ENCODE peak calls at places on chromosomes 7 and 10, in six cellular contexts. One of them, this sample, is unnamed.

GRCh38 chr7:26664735-26665420 is 199.5 kb downstream of the SKAP2 start:
- DNase-seq in AG08396: no peak
- DNase-seq in cardiac fibroblast: peak; percentile 17
- DNase-seq in uterus: peak; percentile 20
- DNase-seq in PC-9: peak; percentile 96
- DNase-seq in hippocampal formation: no peak
- DNase-seq in this sample: peak; percentile 75

GRCh38 chr7:101913247-101913721 is 95.9 kb downstream of the CUX1 start:
- DNase-seq in AG08396: no peak
- DNase-seq in PC-9: no peak
- DNase-seq in hippocampal formation: no peak
- DNase-seq in cardiac fibroblast: no peak
- DNase-seq in uterus: peak; percentile 57
- DNase-seq in this sample: no peak

GRCh38 chr7:13560441-13560840 is 429.0 kb downstream of the ETV1 start:
- DNase-seq in PC-9: no peak
- DNase-seq in AG08396: no peak
- DNase-seq in uterus: no peak
- DNase-seq in cardiac fibroblast: no peak
- DNase-seq in hippocampal formation: no peak
- DNase-seq in this sample: no peak

GRCh38 chr10:100148353-100149211 is 37.2 kb downstream of the ERLIN1 start:
- DNase-seq in AG08396: no peak
- DNase-seq in uterus: no peak
- DNase-seq in cardiac fibroblast: peak; percentile 3
- DNase-seq in hippocampal formation: no peak
- DNase-seq in PC-9: peak; percentile 50
- DNase-seq in this sample: no peak

GRCh38 chr7:40469481-40469880 is 334.7 kb downstream of the SUGCT start:
- DNase-seq in AG08396: peak; percentile 50
- DNase-seq in hippocampal formation: no peak
- DNase-seq in cardiac fibroblast: peak; percentile 61
- DNase-seq in uterus: peak; percentile 33
- DNase-seq in PC-9: no peak
- DNase-seq in this sample: no peak

GRCh38 chr7:46072722-46073121 is 151.7 kb upstream of the IGFBP3 start:
- DNase-seq in AG08396: no peak
- DNase-seq in PC-9: peak; percentile 84
- DNase-seq in hippocampal formation: no peak
- DNase-seq in uterus: no peak
- DNase-seq in cardiac fibroblast: peak; percentile 14
- DNase-seq in this sample: no peak

GRCh38 chr10:30583778-30584415 is 45.7 kb downstream of the LYZL2 start:
- DNase-seq in uterus: peak; percentile 78
- DNase-seq in cardiac fibroblast: peak; percentile 87
- DNase-seq in AG08396: peak; percentile 58
- DNase-seq in PC-9: peak; percentile 83
- DNase-seq in hippocampal formation: peak; percentile 5
- DNase-seq in this sample: peak; percentile 94

GRCh38 chr10:76885815-76886214 is 751.8 kb downstream of the KCNMA1 start:
- DNase-seq in AG08396: no peak
- DNase-seq in PC-9: no peak
- DNase-seq in cardiac fibroblast: peak; percentile 19
- DNase-seq in hippocampal formation: no peak
- DNase-seq in uterus: no peak
- DNase-seq in this sample: no peak

GRCh38 chr10:11154333-11154732 is 136.7 kb downstream of the CELF2 start:
- DNase-seq in PC-9: no peak
- DNase-seq in uterus: no peak
- DNase-seq in hippocampal formation: no peak
- DNase-seq in cardiac fibroblast: no peak
- DNase-seq in AG08396: no peak
- DNase-seq in this sample: no peak

GRCh38 chr7:117008849-117009531 is 55.7 kb downstream of the ST7 start:
- DNase-seq in hippocampal formation: no peak
- DNase-seq in uterus: no peak
- DNase-seq in cardiac fibroblast: peak; percentile 55
- DNase-seq in PC-9: no peak
- DNase-seq in AG08396: no peak
- DNase-seq in this sample: no peak

GRCh38 chr10:81903472-81903871 is 28.5 kb downstream of the NRG3 start:
- DNase-seq in hippocampal formation: no peak
- DNase-seq in cardiac fibroblast: no peak
- DNase-seq in AG08396: no peak
- DNase-seq in uterus: no peak
- DNase-seq in PC-9: no peak
- DNase-seq in this sample: no peak

GRCh38 chr7:5278781-5279180 is 4.0 kb upstream of the SLC29A4 start:
- DNase-seq in hippocampal formation: no peak
- DNase-seq in PC-9: no peak
- DNase-seq in AG08396: no peak
- DNase-seq in cardiac fibroblast: peak; percentile 41
- DNase-seq in uterus: no peak
- DNase-seq in this sample: no peak

GRCh38 chr7:158246960-158247673 is 340.5 kb downstream of the PTPRN2 start:
- DNase-seq in hippocampal formation: no peak
- DNase-seq in cardiac fibroblast: no peak
- DNase-seq in uterus: no peak
- DNase-seq in AG08396: no peak
- DNase-seq in PC-9: no peak
- DNase-seq in this sample: no peak

GRCh38 chr10:99945286-99945685 is 64.5 kb downstream of the DNMBP start:
- DNase-seq in cardiac fibroblast: peak; percentile 96
- DNase-seq in uterus: peak; percentile 69
- DNase-seq in PC-9: no peak
- DNase-seq in AG08396: peak; percentile 67
- DNase-seq in hippocampal formation: no peak
- DNase-seq in this sample: peak; percentile 85

GRCh38 chr10:102140913-102141540 is 8.2 kb downstream of the PPRC1 start:
- DNase-seq in cardiac fibroblast: no peak
- DNase-seq in AG08396: no peak
- DNase-seq in uterus: no peak
- DNase-seq in PC-9: no peak
- DNase-seq in hippocampal formation: no peak
- DNase-seq in this sample: no peak

GRCh38 chr7:137771679-137772078 is 75.1 kb downstream of the DGKI start:
- DNase-seq in uterus: no peak
- DNase-seq in PC-9: no peak
- DNase-seq in AG08396: no peak
- DNase-seq in cardiac fibroblast: peak; percentile 70
- DNase-seq in hippocampal formation: no peak
- DNase-seq in this sample: no peak

GRCh38 chr10:70759769-70760168 is 25.4 kb downstream of the TBATA start:
- DNase-seq in PC-9: peak; percentile 47
- DNase-seq in uterus: no peak
- DNase-seq in cardiac fibroblast: no peak
- DNase-seq in AG08396: no peak
- DNase-seq in hippocampal formation: no peak
- DNase-seq in this sample: no peak

GRCh38 chr7:158187055-158187770 is 400.4 kb downstream of the PTPRN2 start:
- DNase-seq in cardiac fibroblast: no peak
- DNase-seq in AG08396: no peak
- DNase-seq in uterus: no peak
- DNase-seq in hippocampal formation: no peak
- DNase-seq in PC-9: no peak
- DNase-seq in this sample: no peak

GRCh38 chr7:93117852-93118530 is at the start of gene SAMD9:
- DNase-seq in uterus: peak; percentile 65
- DNase-seq in AG08396: peak; percentile 74
- DNase-seq in PC-9: peak; percentile 79
- DNase-seq in cardiac fibroblast: peak; percentile 87
- DNase-seq in hippocampal formation: peak; percentile 29
- DNase-seq in this sample: peak; percentile 87

GRCh38 chr10:59830601-59831259 is 75.6 kb downstream of the CCDC6 start:
- DNase-seq in cardiac fibroblast: peak; percentile 75
- DNase-seq in PC-9: no peak
- DNase-seq in hippocampal formation: peak; percentile 29
- DNase-seq in uterus: peak; percentile 54
- DNase-seq in AG08396: peak; percentile 65
- DNase-seq in this sample: peak; percentile 86

GRCh38 chr10:130709415-130709814 is 573.2 kb downstream of the GLRX3 start:
- DNase-seq in AG08396: no peak
- DNase-seq in hippocampal formation: no peak
- DNase-seq in uterus: no peak
- DNase-seq in cardiac fibroblast: no peak
- DNase-seq in PC-9: no peak
- DNase-seq in this sample: no peak

GRCh38 chr10:130751106-130751840 is 560.2 kb downstream of the TCERG1L start:
- DNase-seq in PC-9: no peak
- DNase-seq in hippocampal formation: no peak
- DNase-seq in AG08396: no peak
- DNase-seq in cardiac fibroblast: no peak
- DNase-seq in uterus: peak; percentile 7
- DNase-seq in this sample: no peak

GRCh38 chr10:97065128-97065527 is 120.6 kb downstream of the SLIT1 start:
- DNase-seq in uterus: no peak
- DNase-seq in PC-9: peak; percentile 89
- DNase-seq in AG08396: no peak
- DNase-seq in hippocampal formation: no peak
- DNase-seq in cardiac fibroblast: no peak
- DNase-seq in this sample: no peak

GRCh38 chr10:132365102-132365501 is 31.9 kb upstream of the PWWP2B start:
- DNase-seq in hippocampal formation: no peak
- DNase-seq in uterus: no peak
- DNase-seq in PC-9: no peak
- DNase-seq in AG08396: no peak
- DNase-seq in cardiac fibroblast: no peak
- DNase-seq in this sample: no peak

GRCh38 chr7:117764031-117764430 is 109.2 kb downstream of the CTTNBP2 start:
- DNase-seq in uterus: no peak
- DNase-seq in cardiac fibroblast: no peak
- DNase-seq in AG08396: no peak
- DNase-seq in PC-9: no peak
- DNase-seq in hippocampal formation: no peak
- DNase-seq in this sample: no peak

This sample was measured in dermis blood vessel endothelial cell.